ENCODE peak calls at places on chromosomes 5 and 9, in eight cellular contexts. K is CD8-positive, alpha-beta memory T cell; Y is activated CD4-positive, alpha-beta T cell treated with anti-CD3 and anti-CD28 coated beads for 24 hours; P is activated T-cell treated with anti-CD3 and anti-CD28 coated beads for 1 hour; E is cerebellum; H is stimulated activated CD4-positive, alpha-beta T cell treated with anti-CD3 and anti-CD28 coated beads, Interleukin-4, amount 100 ng/mL, for 24 hours; S is SHP77; W is IMR-90. Z is an unnamed sample.
A peak's percentile ranks its signal among the peaks of the same experiment; 100 is the strongest.

GRCh38 chr9:10274156-10274555 is 338.6 kb downstream of the PTPRD start:
- DNase-seq in S (no peak), P (no peak), H (no peak), E (no peak), Y (no peak), W (no peak), K (no peak), Z (no peak)

GRCh38 chr5:75567710-75568109 is 43.5 kb upstream of the ANKDD1B start:
- DNase-seq in P (no peak), E (no peak), Y (no peak), W (peak; percentile 64), S (no peak), H (peak; percentile 19), K (no peak), Z (no peak)

GRCh38 chr5:93791520-93791972 is 50.1 kb upstream of the POU5F2 start:
- DNase-seq in E (no peak), W (peak; percentile 61), K (no peak), Y (no peak), S (peak; percentile 76), P (no peak), H (no peak), Z (no peak)

GRCh38 chr9:125409637-125410521 is 148.3 kb downstream of the GAPVD1 start:
- DNase-seq in E (peak; percentile 59), Y (peak; percentile 16), K (peak; percentile 9), P (no peak), H (peak; percentile 57), W (peak; percentile 53), S (peak; percentile 43), Z (peak; percentile 12)

GRCh38 chr5:4551034-4551433 is 589.1 kb upstream of the ADAMTS16 start:
- DNase-seq in K (no peak), W (no peak), H (no peak), S (no peak), P (no peak), Y (no peak), E (no peak), Z (peak; percentile 90)

GRCh38 chr9:16645970-16646369 is 224.5 kb downstream of the BNC2 start:
- DNase-seq in W (no peak), K (no peak), E (no peak), H (no peak), P (no peak), Y (no peak), S (no peak), Z (no peak)

GRCh38 chr9:4011062-4011461 is 288.8 kb downstream of the GLIS3 start:
- DNase-seq in Y (no peak), H (no peak), K (no peak), E (no peak), W (no peak), S (peak; percentile 46), P (no peak), Z (no peak)

GRCh38 chr5:76479973-76480667 is 77.0 kb downstream of the IQGAP2 start:
- DNase-seq in H (no peak), E (no peak), K (no peak), Y (no peak), P (no peak), S (no peak), W (no peak), Z (no peak)

GRCh38 chr9:4590430-4591122 is 71.5 kb upstream of the PLPP6 start:
- DNase-seq in S (no peak), K (no peak), Y (no peak), E (no peak), H (no peak), W (peak; percentile 57), P (no peak), Z (no peak)

GRCh38 chr5:112221118-112221517 is 198.0 kb downstream of the EPB41L4A start:
- DNase-seq in W (no peak), S (no peak), Y (no peak), P (no peak), E (no peak), H (no peak), K (no peak), Z (no peak)

GRCh38 chr5:79346420-79346824 is 110.5 kb downstream of the JMY start:
- DNase-seq in W (peak; percentile 70), Y (no peak), K (no peak), S (no peak), H (no peak), P (no peak), E (no peak), Z (no peak)

GRCh38 chr5:59066367-59067163 is 483.7 kb downstream of the RAB3C start:
- DNase-seq in S (no peak), K (no peak), Y (no peak), W (peak; percentile 89), P (no peak), H (no peak), E (no peak), Z (no peak)

GRCh38 chr9:129095170-129095667 is 14.3 kb downstream of the DOLPP1 start:
- DNase-seq in K (no peak), E (no peak), P (no peak), S (no peak), Y (no peak), W (no peak), H (no peak), Z (no peak)

GRCh38 chr5:10702911-10703491 is 58.0 kb downstream of the DAP start:
- DNase-seq in Y (no peak), W (peak; percentile 80), S (no peak), H (no peak), K (no peak), E (no peak), P (no peak), Z (no peak)

GRCh38 chr9:92228628-92229027 is 64.9 kb downstream of the IARS1 start:
- DNase-seq in Y (no peak), E (no peak), P (no peak), W (no peak), H (no peak), S (no peak), K (no peak), Z (no peak)

GRCh38 chr5:126753227-126753626 is 23.7 kb upstream of the LMNB1 start:
- DNase-seq in E (no peak), K (no peak), P (no peak), Y (no peak), W (no peak), H (no peak), S (no peak), Z (no peak)

GRCh38 chr9:129480705-129481104 is 140.2 kb downstream of the C9orf50 start:
- DNase-seq in P (no peak), Y (no peak), K (no peak), E (no peak), H (no peak), S (no peak), W (no peak), Z (no peak)

GRCh38 chr5:54457094-54457531 is 1.6 kb downstream of the HSPB3 start:
- DNase-seq in K (no peak), S (no peak), P (no peak), E (no peak), Y (no peak), H (no peak), W (peak; percentile 90), Z (no peak)

GRCh38 chr9:34502471-34503335 is 20.1 kb downstream of the ENHO start:
- DNase-seq in K (no peak), P (no peak), Y (no peak), E (no peak), S (no peak), W (no peak), H (no peak), Z (no peak)

GRCh38 chr9:99368341-99369326 is 146.6 kb downstream of the SEC61B start:
- DNase-seq in E (peak; percentile 57), K (no peak), W (peak; percentile 83), S (no peak), H (no peak), Y (no peak), P (no peak), Z (no peak)

GRCh38 chr9:19102181-19102630 is 498 bp downstream of the HAUS6 start:
- DNase-seq in E (no peak), K (peak; percentile 12), P (no peak), Y (no peak), H (peak; percentile 39), W (peak; percentile 16), S (peak; percentile 4), Z (peak; percentile 14)